ENCODE peak calls at places on chromosomes 4 and X, in ten cellular contexts. One of them, this sample, is unnamed.

GRCh38 chr4:112704991-112705845 is 68.3 kb downstream of the LARP7 start:
- DNase-seq in RWPE2: peak
- DNase-seq in A673: peak
- DNase-seq in heart left ventricle: peak
- DNase-seq in BE2C: peak
- DNase-seq in heart right ventricle: peak
- DNase-seq in K562: peak
- DNase-seq in H7: peak
- DNase-seq in mucosa of descending colon: peak
- DNase-seq in bronchial epithelial cell: peak
- DNase-seq in this sample: no peak

GRCh38 chr4:2248044-2248780 is 6.3 kb upstream of the HAUS3 start:
- DNase-seq in RWPE2: no peak
- DNase-seq in A673: no peak
- DNase-seq in heart left ventricle: no peak
- DNase-seq in BE2C: peak
- DNase-seq in heart right ventricle: no peak
- DNase-seq in K562: no peak
- DNase-seq in H7: peak
- DNase-seq in mucosa of descending colon: peak
- DNase-seq in bronchial epithelial cell: no peak
- DNase-seq in this sample: no peak

GRCh38 chr4:140243345-140243753 is 89.4 kb upstream of the MAML3 start:
- DNase-seq in RWPE2: no peak
- DNase-seq in A673: peak
- DNase-seq in heart left ventricle: no peak
- DNase-seq in BE2C: no peak
- DNase-seq in heart right ventricle: no peak
- DNase-seq in K562: no peak
- DNase-seq in H7: peak
- DNase-seq in mucosa of descending colon: peak
- DNase-seq in bronchial epithelial cell: no peak
- DNase-seq in this sample: no peak

GRCh38 chrX:71098951-71099506 is 3.4 kb downstream of the FOXO4 start:
- DNase-seq in RWPE2: no peak
- DNase-seq in A673: no peak
- DNase-seq in heart left ventricle: no peak
- DNase-seq in BE2C: no peak
- DNase-seq in heart right ventricle: no peak
- DNase-seq in K562: no peak
- DNase-seq in H7: peak
- DNase-seq in mucosa of descending colon: no peak
- DNase-seq in bronchial epithelial cell: no peak
- DNase-seq in this sample: no peak

GRCh38 chrX:134676440-134676839 is 18.2 kb upstream of the PLAC1 start:
- DNase-seq in RWPE2: no peak
- DNase-seq in A673: no peak
- DNase-seq in heart left ventricle: no peak
- DNase-seq in BE2C: no peak
- DNase-seq in heart right ventricle: no peak
- DNase-seq in K562: no peak
- DNase-seq in H7: no peak
- DNase-seq in mucosa of descending colon: no peak
- DNase-seq in bronchial epithelial cell: peak
- DNase-seq in this sample: no peak

GRCh38 chr4:181966084-181966483 is 277.1 kb upstream of the TENM3 start:
- DNase-seq in RWPE2: no peak
- DNase-seq in A673: no peak
- DNase-seq in heart left ventricle: no peak
- DNase-seq in BE2C: peak
- DNase-seq in heart right ventricle: no peak
- DNase-seq in K562: no peak
- DNase-seq in H7: no peak
- DNase-seq in mucosa of descending colon: no peak
- DNase-seq in bronchial epithelial cell: no peak
- DNase-seq in this sample: no peak

GRCh38 chrX:47831788-47832187 is 4.9 kb upstream of the ZNF81 start:
- DNase-seq in RWPE2: no peak
- DNase-seq in A673: peak
- DNase-seq in heart left ventricle: peak
- DNase-seq in BE2C: peak
- DNase-seq in heart right ventricle: peak
- DNase-seq in K562: peak
- DNase-seq in H7: peak
- DNase-seq in mucosa of descending colon: no peak
- DNase-seq in bronchial epithelial cell: peak
- DNase-seq in this sample: no peak

GRCh38 chrX:29071525-29071924 is 484.3 kb downstream of the IL1RAPL1 start:
- DNase-seq in RWPE2: no peak
- DNase-seq in A673: peak
- DNase-seq in heart left ventricle: no peak
- DNase-seq in BE2C: no peak
- DNase-seq in heart right ventricle: no peak
- DNase-seq in K562: no peak
- DNase-seq in H7: no peak
- DNase-seq in mucosa of descending colon: no peak
- DNase-seq in bronchial epithelial cell: no peak
- DNase-seq in this sample: no peak

GRCh38 chr4:17493629-17494028 is 18.3 kb downstream of the QDPR start:
- DNase-seq in RWPE2: no peak
- DNase-seq in A673: no peak
- DNase-seq in heart left ventricle: no peak
- DNase-seq in BE2C: no peak
- DNase-seq in heart right ventricle: no peak
- DNase-seq in K562: peak
- DNase-seq in H7: no peak
- DNase-seq in mucosa of descending colon: no peak
- DNase-seq in bronchial epithelial cell: no peak
- DNase-seq in this sample: no peak

GRCh38 chr4:57424231-57424897 is 314.2 kb upstream of the IGFBP7 start:
- DNase-seq in RWPE2: peak
- DNase-seq in A673: no peak
- DNase-seq in heart left ventricle: no peak
- DNase-seq in BE2C: no peak
- DNase-seq in heart right ventricle: no peak
- DNase-seq in K562: no peak
- DNase-seq in H7: no peak
- DNase-seq in mucosa of descending colon: no peak
- DNase-seq in bronchial epithelial cell: peak
- DNase-seq in this sample: peak

GRCh38 chr4:52718123-52718522 is 33.1 kb downstream of the ERVMER34-1 start:
- DNase-seq in RWPE2: no peak
- DNase-seq in A673: no peak
- DNase-seq in heart left ventricle: no peak
- DNase-seq in BE2C: no peak
- DNase-seq in heart right ventricle: no peak
- DNase-seq in K562: peak
- DNase-seq in H7: no peak
- DNase-seq in mucosa of descending colon: no peak
- DNase-seq in bronchial epithelial cell: peak
- DNase-seq in this sample: no peak

GRCh38 chr4:132614682-132615081 is 534.4 kb upstream of the PCDH10 start:
- DNase-seq in RWPE2: no peak
- DNase-seq in A673: no peak
- DNase-seq in heart left ventricle: no peak
- DNase-seq in BE2C: no peak
- DNase-seq in heart right ventricle: no peak
- DNase-seq in K562: no peak
- DNase-seq in H7: no peak
- DNase-seq in mucosa of descending colon: no peak
- DNase-seq in bronchial epithelial cell: peak
- DNase-seq in this sample: no peak

GRCh38 chr4:23730998-23731397 is 158.8 kb downstream of the PPARGC1A start:
- DNase-seq in RWPE2: no peak
- DNase-seq in A673: no peak
- DNase-seq in heart left ventricle: no peak
- DNase-seq in BE2C: no peak
- DNase-seq in heart right ventricle: no peak
- DNase-seq in K562: no peak
- DNase-seq in H7: no peak
- DNase-seq in mucosa of descending colon: no peak
- DNase-seq in bronchial epithelial cell: no peak
- DNase-seq in this sample: no peak

GRCh38 chrX:7132335-7133035 is 15.0 kb upstream of the STS start:
- DNase-seq in RWPE2: peak
- DNase-seq in A673: peak
- DNase-seq in heart left ventricle: peak
- DNase-seq in BE2C: peak
- DNase-seq in heart right ventricle: peak
- DNase-seq in K562: peak
- DNase-seq in H7: peak
- DNase-seq in mucosa of descending colon: peak
- DNase-seq in bronchial epithelial cell: peak
- DNase-seq in this sample: no peak

GRCh38 chr4:1833307-1834046 is 22.5 kb downstream of the LETM1 start:
- DNase-seq in RWPE2: no peak
- DNase-seq in A673: no peak
- DNase-seq in heart left ventricle: no peak
- DNase-seq in BE2C: no peak
- DNase-seq in heart right ventricle: no peak
- DNase-seq in K562: no peak
- DNase-seq in H7: no peak
- DNase-seq in mucosa of descending colon: no peak
- DNase-seq in bronchial epithelial cell: no peak
- DNase-seq in this sample: no peak

GRCh38 chr4:99714179-99714578 is 56.6 kb upstream of the C4orf54 start:
- DNase-seq in RWPE2: no peak
- DNase-seq in A673: no peak
- DNase-seq in heart left ventricle: no peak
- DNase-seq in BE2C: no peak
- DNase-seq in heart right ventricle: no peak
- DNase-seq in K562: no peak
- DNase-seq in H7: no peak
- DNase-seq in mucosa of descending colon: no peak
- DNase-seq in bronchial epithelial cell: no peak
- DNase-seq in this sample: no peak

GRCh38 chrX:314049-314448 is 4.5 kb downstream of the GTPBP6 start:
- DNase-seq in RWPE2: peak
- DNase-seq in A673: no peak
- DNase-seq in heart left ventricle: peak
- DNase-seq in BE2C: no peak
- DNase-seq in heart right ventricle: no peak
- DNase-seq in K562: no peak
- DNase-seq in H7: no peak
- DNase-seq in mucosa of descending colon: peak
- DNase-seq in bronchial epithelial cell: no peak
- DNase-seq in this sample: no peak

GRCh38 chr4:173532725-173533511 is 2.9 kb upstream of the HAND2 start:
- DNase-seq in RWPE2: no peak
- DNase-seq in A673: no peak
- DNase-seq in heart left ventricle: peak
- DNase-seq in BE2C: no peak
- DNase-seq in heart right ventricle: no peak
- DNase-seq in K562: no peak
- DNase-seq in H7: peak
- DNase-seq in mucosa of descending colon: no peak
- DNase-seq in bronchial epithelial cell: no peak
- DNase-seq in this sample: no peak
- H3K4me3 ChIP-seq in RWPE2: no peak
- H3K4me3 ChIP-seq in A673: no peak
- H3K4me3 ChIP-seq in heart left ventricle: peak
- H3K4me3 ChIP-seq in BE2C: peak
- H3K4me3 ChIP-seq in heart right ventricle: peak
- H3K4me3 ChIP-seq in K562: no peak
- H3K4me3 ChIP-seq in H7: no peak
- H3K4me3 ChIP-seq in mucosa of descending colon: no peak
- H3K4me3 ChIP-seq in bronchial epithelial cell: no peak
- H3K4me3 ChIP-seq in this sample: no peak

GRCh38 chr4:155667538-155668511 is 1.2 kb downstream of the GUCY1A1 start:
- DNase-seq in RWPE2: no peak
- DNase-seq in A673: peak
- DNase-seq in heart left ventricle: peak
- DNase-seq in BE2C: peak
- DNase-seq in heart right ventricle: peak
- DNase-seq in K562: no peak
- DNase-seq in H7: peak
- DNase-seq in mucosa of descending colon: peak
- DNase-seq in bronchial epithelial cell: no peak
- DNase-seq in this sample: no peak
- H3K4me3 ChIP-seq in RWPE2: peak
- H3K4me3 ChIP-seq in A673: peak
- H3K4me3 ChIP-seq in heart left ventricle: peak
- H3K4me3 ChIP-seq in BE2C: peak
- H3K4me3 ChIP-seq in heart right ventricle: peak
- H3K4me3 ChIP-seq in K562: no peak
- H3K4me3 ChIP-seq in H7: peak
- H3K4me3 ChIP-seq in mucosa of descending colon: peak
- H3K4me3 ChIP-seq in bronchial epithelial cell: peak
- H3K4me3 ChIP-seq in this sample: peak

DNA sequence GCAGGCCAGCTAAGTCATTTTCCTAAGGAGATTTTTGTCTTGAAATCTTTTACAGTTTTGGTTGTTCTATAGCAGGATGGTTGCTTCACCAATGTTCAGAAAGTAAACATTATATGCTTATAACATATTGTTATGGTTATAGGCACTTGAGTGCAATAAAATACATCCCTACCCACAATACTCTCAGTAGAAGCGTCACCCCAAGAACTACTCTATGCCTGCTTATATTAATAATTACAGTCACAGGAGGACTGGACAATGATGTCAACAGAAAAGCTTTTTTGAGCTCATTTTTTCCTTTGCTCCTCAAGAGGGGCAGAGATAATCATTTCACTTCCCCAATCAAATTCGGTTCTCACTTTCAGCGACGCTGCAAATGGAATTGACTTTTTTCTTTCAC is 25.1 kb upstream of the SGMS2 start:
- DNase-seq in RWPE2: no peak
- DNase-seq in A673: no peak
- DNase-seq in heart left ventricle: no peak
- DNase-seq in BE2C: no peak
- DNase-seq in heart right ventricle: no peak
- DNase-seq in K562: no peak
- DNase-seq in H7: no peak
- DNase-seq in mucosa of descending colon: no peak
- DNase-seq in bronchial epithelial cell: no peak
- DNase-seq in this sample: no peak
- H3K4me3 ChIP-seq in RWPE2: no peak
- H3K4me3 ChIP-seq in A673: no peak
- H3K4me3 ChIP-seq in heart left ventricle: no peak
- H3K4me3 ChIP-seq in BE2C: no peak
- H3K4me3 ChIP-seq in heart right ventricle: peak
- H3K4me3 ChIP-seq in K562: no peak
- H3K4me3 ChIP-seq in H7: no peak
- H3K4me3 ChIP-seq in mucosa of descending colon: no peak
- H3K4me3 ChIP-seq in bronchial epithelial cell: no peak
- H3K4me3 ChIP-seq in this sample: peak

DNA sequence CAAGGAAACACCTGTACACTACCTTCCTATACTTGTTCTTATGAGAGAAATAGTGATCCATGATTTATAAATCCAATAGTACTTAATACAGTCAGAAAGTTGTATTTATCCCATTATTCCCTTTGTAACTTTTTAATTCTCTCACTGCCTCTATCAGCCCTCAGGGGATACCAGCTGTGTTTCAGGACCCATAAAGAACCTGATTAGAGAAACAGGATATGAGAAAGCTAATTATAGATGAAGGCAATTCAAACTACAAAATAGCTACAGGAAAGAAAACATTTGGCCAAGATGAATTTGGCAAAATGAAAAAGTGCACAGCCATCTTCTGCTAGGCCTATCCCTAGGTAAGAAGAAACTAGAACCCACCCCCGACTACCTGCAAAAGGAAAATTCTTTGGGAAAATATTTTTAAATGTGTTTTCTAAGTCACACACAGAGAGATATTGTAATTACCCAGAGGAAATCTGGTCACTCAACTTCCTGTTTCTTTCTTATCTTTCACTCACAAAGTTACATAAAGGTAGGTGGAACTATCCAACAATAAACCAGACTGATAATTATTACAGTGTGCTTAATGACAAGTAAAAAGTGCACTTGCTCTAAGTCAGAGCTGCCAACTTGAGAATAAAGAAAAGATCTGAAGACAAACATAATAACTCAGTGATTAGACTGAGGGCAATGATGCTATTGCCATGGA is 836.5 kb upstream of the HTR2C start:
- DNase-seq in RWPE2: no peak
- DNase-seq in A673: no peak
- DNase-seq in heart left ventricle: no peak
- DNase-seq in BE2C: no peak
- DNase-seq in heart right ventricle: no peak
- DNase-seq in K562: no peak
- DNase-seq in H7: no peak
- DNase-seq in mucosa of descending colon: no peak
- DNase-seq in bronchial epithelial cell: no peak
- DNase-seq in this sample: no peak
- H3K4me3 ChIP-seq in RWPE2: no peak
- H3K4me3 ChIP-seq in A673: no peak
- H3K4me3 ChIP-seq in heart left ventricle: no peak
- H3K4me3 ChIP-seq in BE2C: no peak
- H3K4me3 ChIP-seq in heart right ventricle: no peak
- H3K4me3 ChIP-seq in K562: no peak
- H3K4me3 ChIP-seq in H7: no peak
- H3K4me3 ChIP-seq in mucosa of descending colon: no peak
- H3K4me3 ChIP-seq in bronchial epithelial cell: no peak
- H3K4me3 ChIP-seq in this sample: no peak

This sample was measured in epithelial cell of proximal tubule.